ENCODE peak calls at places on chromosomes 1 and 21, in eight cellular contexts. One of them, this sample, is unnamed.

GRCh38 chr1:216686860-216687545 is 36.2 kb downstream of the ESRRG start:
- DNase-seq in sigmoid colon: no peak
- DNase-seq in AG10803: peak; percentile 7
- DNase-seq in cardiac muscle cell: peak; percentile 33
- DNase-seq in thoracic aorta: no peak
- DNase-seq in left ventricle myocardium inferior: no peak
- DNase-seq in esophagus muscularis mucosa: no peak
- DNase-seq in AG04449: no peak
- DNase-seq in this sample: no peak

GRCh38 chr1:214386747-214387146 is 105.8 kb downstream of the SMYD2 start:
- DNase-seq in sigmoid colon: no peak
- DNase-seq in AG10803: no peak
- DNase-seq in cardiac muscle cell: peak; percentile 58
- DNase-seq in thoracic aorta: no peak
- DNase-seq in left ventricle myocardium inferior: no peak
- DNase-seq in esophagus muscularis mucosa: no peak
- DNase-seq in AG04449: no peak
- DNase-seq in this sample: no peak

GRCh38 chr1:156295391-156295947 is at the start of gene GLMP:
- DNase-seq in sigmoid colon: peak; percentile 87
- DNase-seq in AG10803: peak; percentile 50
- DNase-seq in cardiac muscle cell: peak; percentile 73
- DNase-seq in thoracic aorta: no peak
- DNase-seq in left ventricle myocardium inferior: peak; percentile 65
- DNase-seq in esophagus muscularis mucosa: no peak
- DNase-seq in AG04449: no peak
- DNase-seq in this sample: no peak

GRCh38 chr1:7375329-7375728 is 395.8 kb upstream of the VAMP3 start:
- DNase-seq in sigmoid colon: peak; percentile 28
- DNase-seq in AG10803: no peak
- DNase-seq in cardiac muscle cell: no peak
- DNase-seq in thoracic aorta: no peak
- DNase-seq in left ventricle myocardium inferior: no peak
- DNase-seq in esophagus muscularis mucosa: no peak
- DNase-seq in AG04449: no peak
- DNase-seq in this sample: no peak

GRCh38 chr1:34315974-34316373 is 139.3 kb downstream of the C1orf94 start:
- DNase-seq in sigmoid colon: no peak
- DNase-seq in AG10803: no peak
- DNase-seq in cardiac muscle cell: no peak
- DNase-seq in thoracic aorta: no peak
- DNase-seq in left ventricle myocardium inferior: no peak
- DNase-seq in esophagus muscularis mucosa: peak; percentile 47
- DNase-seq in AG04449: no peak
- DNase-seq in this sample: no peak

GRCh38 chr1:152185544-152186391 is 26.7 kb upstream of the RPTN start:
- DNase-seq in sigmoid colon: no peak
- DNase-seq in AG10803: peak; percentile 78
- DNase-seq in cardiac muscle cell: peak; percentile 78
- DNase-seq in thoracic aorta: no peak
- DNase-seq in left ventricle myocardium inferior: no peak
- DNase-seq in esophagus muscularis mucosa: no peak
- DNase-seq in AG04449: no peak
- DNase-seq in this sample: no peak

GRCh38 chr21:28742527-28742926 is 250.2 kb downstream of the LTN1 start:
- DNase-seq in sigmoid colon: no peak
- DNase-seq in AG10803: peak; percentile 77
- DNase-seq in cardiac muscle cell: peak; percentile 72
- DNase-seq in thoracic aorta: no peak
- DNase-seq in left ventricle myocardium inferior: no peak
- DNase-seq in esophagus muscularis mucosa: no peak
- DNase-seq in AG04449: no peak
- DNase-seq in this sample: peak; percentile 55

GRCh38 chr1:90472775-90473174 is 244.3 kb downstream of the BARHL2 start:
- DNase-seq in sigmoid colon: no peak
- DNase-seq in AG10803: no peak
- DNase-seq in cardiac muscle cell: no peak
- DNase-seq in thoracic aorta: no peak
- DNase-seq in left ventricle myocardium inferior: no peak
- DNase-seq in esophagus muscularis mucosa: no peak
- DNase-seq in AG04449: no peak
- DNase-seq in this sample: no peak

GRCh38 chr1:91828583-91829281 is 57.2 kb downstream of the TGFBR3 start:
- DNase-seq in sigmoid colon: no peak
- DNase-seq in AG10803: no peak
- DNase-seq in cardiac muscle cell: no peak
- DNase-seq in thoracic aorta: no peak
- DNase-seq in left ventricle myocardium inferior: no peak
- DNase-seq in esophagus muscularis mucosa: no peak
- DNase-seq in AG04449: no peak
- DNase-seq in this sample: no peak

GRCh38 chr1:84377480-84378095 is 20.7 kb upstream of the DNASE2B start:
- DNase-seq in sigmoid colon: no peak
- DNase-seq in AG10803: peak; percentile 64
- DNase-seq in cardiac muscle cell: peak; percentile 82
- DNase-seq in thoracic aorta: no peak
- DNase-seq in left ventricle myocardium inferior: no peak
- DNase-seq in esophagus muscularis mucosa: no peak
- DNase-seq in AG04449: no peak
- DNase-seq in this sample: no peak

GRCh38 chr1:205072286-205072685 is 12.0 kb downstream of the TMEM81 start:
- DNase-seq in sigmoid colon: no peak
- DNase-seq in AG10803: no peak
- DNase-seq in cardiac muscle cell: no peak
- DNase-seq in thoracic aorta: no peak
- DNase-seq in left ventricle myocardium inferior: no peak
- DNase-seq in esophagus muscularis mucosa: no peak
- DNase-seq in AG04449: no peak
- DNase-seq in this sample: no peak

GRCh38 chr1:244397086-244397485 is 54.6 kb downstream of the ADSS2 start:
- DNase-seq in sigmoid colon: no peak
- DNase-seq in AG10803: no peak
- DNase-seq in cardiac muscle cell: no peak
- DNase-seq in thoracic aorta: no peak
- DNase-seq in left ventricle myocardium inferior: no peak
- DNase-seq in esophagus muscularis mucosa: no peak
- DNase-seq in AG04449: no peak
- DNase-seq in this sample: no peak

GRCh38 chr1:39262802-39263201 is 58.3 kb downstream of the MACF1 start:
- DNase-seq in sigmoid colon: no peak
- DNase-seq in AG10803: peak; percentile 6
- DNase-seq in cardiac muscle cell: peak; percentile 12
- DNase-seq in thoracic aorta: no peak
- DNase-seq in left ventricle myocardium inferior: no peak
- DNase-seq in esophagus muscularis mucosa: no peak
- DNase-seq in AG04449: no peak
- DNase-seq in this sample: no peak

DNA sequence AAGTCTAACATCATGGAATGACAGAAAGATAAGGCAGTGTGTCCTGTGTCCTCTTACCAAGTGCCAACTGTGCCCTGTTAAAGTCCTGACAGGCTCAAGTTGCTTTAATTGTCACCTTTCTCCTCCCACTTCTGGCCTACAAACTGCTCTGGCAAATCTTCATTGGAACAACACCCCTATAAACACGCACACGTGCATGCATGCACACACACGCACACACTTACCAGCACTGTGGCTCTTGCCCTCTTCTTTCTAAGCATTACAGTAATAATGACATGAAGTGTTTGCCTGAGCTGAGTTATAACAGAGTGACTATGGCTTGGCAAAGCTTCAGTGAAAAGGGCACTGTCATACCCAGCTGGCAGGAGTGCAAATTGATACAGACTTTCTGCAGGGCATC is 82.3 kb upstream of the SYT6 start:
- DNase-seq in sigmoid colon: no peak
- DNase-seq in AG10803: no peak
- DNase-seq in cardiac muscle cell: no peak
- DNase-seq in thoracic aorta: no peak
- DNase-seq in left ventricle myocardium inferior: no peak
- DNase-seq in esophagus muscularis mucosa: peak; percentile 81
- DNase-seq in AG04449: no peak
- DNase-seq in this sample: peak; percentile 90
- H3K4me3 ChIP-seq in sigmoid colon: no peak overlapping the region
- H3K4me3 ChIP-seq in AG10803: no peak overlapping the region
- H3K4me3 ChIP-seq in cardiac muscle cell: no peak overlapping the region
- H3K4me3 ChIP-seq in thoracic aorta: no peak overlapping the region
- H3K4me3 ChIP-seq in left ventricle myocardium inferior: no peak overlapping the region
- H3K4me3 ChIP-seq in esophagus muscularis mucosa: no peak overlapping the region
- H3K4me3 ChIP-seq in AG04449: no peak overlapping the region
- H3K4me3 ChIP-seq in this sample: no peak overlapping the region

DNA sequence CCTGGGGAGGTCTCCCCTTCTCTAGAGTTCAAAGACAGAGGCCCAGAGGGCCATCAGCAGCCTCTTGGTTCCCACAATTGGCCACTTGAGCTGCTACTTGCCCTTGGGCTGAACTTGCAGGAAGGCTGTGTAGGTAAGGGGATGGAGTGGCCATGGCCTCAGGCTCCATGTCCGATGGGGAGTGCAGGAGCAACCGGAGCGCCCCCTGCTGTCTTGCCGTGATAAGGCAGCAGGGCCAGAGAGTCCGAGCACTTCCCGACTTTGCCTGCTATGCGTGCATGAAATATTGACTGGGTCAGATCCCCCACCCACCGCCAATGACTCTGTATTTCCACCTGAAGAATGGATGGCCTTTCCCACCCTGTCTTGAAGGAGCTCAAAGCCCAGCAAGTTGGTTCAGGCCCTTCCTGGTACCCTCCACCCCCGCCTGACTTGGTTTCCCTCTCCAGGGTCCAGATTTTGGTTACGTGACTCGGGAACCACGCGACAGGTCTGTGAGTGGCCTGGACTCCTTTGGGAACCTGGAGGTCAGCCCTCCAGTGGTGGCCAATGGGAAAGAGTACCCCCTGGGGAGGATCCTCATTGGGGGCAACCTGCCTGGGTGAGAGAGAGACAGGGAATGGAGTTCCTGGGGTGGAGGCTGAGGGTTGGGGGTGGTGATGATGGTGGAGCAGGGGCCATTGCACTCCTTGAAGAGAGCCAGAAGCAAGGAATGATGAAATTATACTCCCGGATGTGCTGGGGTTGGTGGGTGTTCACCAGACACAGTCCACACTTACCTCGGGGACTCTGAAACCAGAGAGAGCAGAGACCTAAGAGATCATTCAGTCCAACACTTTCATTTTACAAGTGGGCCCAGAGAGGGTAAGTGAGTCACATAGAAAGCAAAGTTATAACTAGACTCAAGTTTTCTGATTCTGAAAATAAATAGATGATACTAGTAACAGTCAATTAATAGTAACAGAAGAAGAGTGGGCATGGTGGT is 25.6 kb downstream of the PADI3 start:
- DNase-seq in sigmoid colon: peak; percentile 50
- DNase-seq in AG10803: peak; percentile 26
- DNase-seq in cardiac muscle cell: peak; percentile 57
- DNase-seq in thoracic aorta: no peak
- DNase-seq in left ventricle myocardium inferior: no peak
- DNase-seq in esophagus muscularis mucosa: no peak
- DNase-seq in AG04449: no peak
- DNase-seq in this sample: no peak
- TF ChIP-seq CTCF in sigmoid colon: no peak
- TF ChIP-seq CTCF in AG10803: peak; percentile 62
- TF ChIP-seq CTCF in cardiac muscle cell: peak; percentile 79
- TF ChIP-seq CTCF in thoracic aorta: no peak
- TF ChIP-seq CTCF in left ventricle myocardium inferior: peak; percentile 51
- TF ChIP-seq CTCF in esophagus muscularis mucosa: no peak
- TF ChIP-seq CTCF in AG04449: peak; percentile 81
- TF ChIP-seq CTCF in this sample: peak; percentile 50

GRCh38 chr1:23620605-23621004 is 61.3 kb upstream of the ID3 start:
- DNase-seq in sigmoid colon: no peak
- DNase-seq in AG10803: no peak
- DNase-seq in cardiac muscle cell: no peak
- DNase-seq in thoracic aorta: no peak
- DNase-seq in left ventricle myocardium inferior: no peak
- DNase-seq in esophagus muscularis mucosa: no peak
- DNase-seq in AG04449: no peak
- DNase-seq in this sample: no peak

GRCh38 chr1:23622284-23622683 is 63.0 kb upstream of the ID3 start:
- DNase-seq in sigmoid colon: no peak
- DNase-seq in AG10803: no peak
- DNase-seq in cardiac muscle cell: no peak
- DNase-seq in thoracic aorta: no peak
- DNase-seq in left ventricle myocardium inferior: no peak
- DNase-seq in esophagus muscularis mucosa: no peak
- DNase-seq in AG04449: no peak
- DNase-seq in this sample: no peak

GRCh38 chr1:23617019-23617418 is 57.7 kb upstream of the ID3 start:
- DNase-seq in sigmoid colon: no peak
- DNase-seq in AG10803: no peak
- DNase-seq in cardiac muscle cell: no peak
- DNase-seq in thoracic aorta: no peak
- DNase-seq in left ventricle myocardium inferior: no peak
- DNase-seq in esophagus muscularis mucosa: no peak
- DNase-seq in AG04449: no peak
- DNase-seq in this sample: no peak

GRCh38 chr1:23618586-23619083 is 59.3 kb upstream of the ID3 start:
- DNase-seq in sigmoid colon: no peak
- DNase-seq in AG10803: no peak
- DNase-seq in cardiac muscle cell: no peak
- DNase-seq in thoracic aorta: no peak
- DNase-seq in left ventricle myocardium inferior: no peak
- DNase-seq in esophagus muscularis mucosa: no peak
- DNase-seq in AG04449: no peak
- DNase-seq in this sample: no peak

GRCh38 chr1:23619299-23620188 is 60.2 kb upstream of the ID3 start:
- DNase-seq in sigmoid colon: no peak
- DNase-seq in AG10803: no peak
- DNase-seq in cardiac muscle cell: peak; percentile 30
- DNase-seq in thoracic aorta: no peak
- DNase-seq in left ventricle myocardium inferior: no peak
- DNase-seq in esophagus muscularis mucosa: no peak
- DNase-seq in AG04449: no peak
- DNase-seq in this sample: no peak
- H3K4me3 ChIP-seq in sigmoid colon: no peak overlapping the region
- H3K4me3 ChIP-seq in AG10803: no peak overlapping the region
- H3K4me3 ChIP-seq in cardiac muscle cell: peak overlapping the region; percentile 36
- H3K4me3 ChIP-seq in thoracic aorta: peak overlapping the region; percentile 48
- H3K4me3 ChIP-seq in left ventricle myocardium inferior: peak overlapping the region; percentile 58
- H3K4me3 ChIP-seq in esophagus muscularis mucosa: peak overlapping the region; percentile 60
- H3K4me3 ChIP-seq in AG04449: peak overlapping the region; percentile 18
- H3K4me3 ChIP-seq in this sample: peak overlapping the region; percentile 13

GRCh38 chr1:85578321-85579295 is 2.0 kb upstream of the CCN1 start:
- DNase-seq in sigmoid colon: no peak
- DNase-seq in AG10803: peak; percentile 99
- DNase-seq in cardiac muscle cell: peak; percentile 98
- DNase-seq in thoracic aorta: no peak
- DNase-seq in left ventricle myocardium inferior: no peak
- DNase-seq in esophagus muscularis mucosa: peak; percentile 82
- DNase-seq in AG04449: peak; percentile 97
- DNase-seq in this sample: no peak
- TF ChIP-seq CTCF in sigmoid colon: no peak
- TF ChIP-seq CTCF in AG10803: no peak
- TF ChIP-seq CTCF in cardiac muscle cell: no peak
- TF ChIP-seq CTCF in thoracic aorta: no peak
- TF ChIP-seq CTCF in left ventricle myocardium inferior: no peak
- TF ChIP-seq CTCF in esophagus muscularis mucosa: no peak
- TF ChIP-seq CTCF in AG04449: no peak
- TF ChIP-seq CTCF in this sample: no peak

GRCh38 chr21:38759286-38759872 is 46.4 kb upstream of the ETS2 start:
- DNase-seq in sigmoid colon: no peak
- DNase-seq in AG10803: no peak
- DNase-seq in cardiac muscle cell: peak; percentile 12
- DNase-seq in thoracic aorta: no peak
- DNase-seq in left ventricle myocardium inferior: no peak
- DNase-seq in esophagus muscularis mucosa: no peak
- DNase-seq in AG04449: no peak
- DNase-seq in this sample: no peak
- H3K4me3 ChIP-seq in sigmoid colon: no peak overlapping the region
- H3K4me3 ChIP-seq in AG10803: no peak overlapping the region
- H3K4me3 ChIP-seq in cardiac muscle cell: no peak overlapping the region
- H3K4me3 ChIP-seq in thoracic aorta: no peak overlapping the region
- H3K4me3 ChIP-seq in left ventricle myocardium inferior: no peak overlapping the region
- H3K4me3 ChIP-seq in esophagus muscularis mucosa: no peak overlapping the region
- H3K4me3 ChIP-seq in AG04449: no peak overlapping the region
- H3K4me3 ChIP-seq in this sample: no peak overlapping the region

GRCh38 chr21:34367320-34367935 is 3.6 kb downstream of the KCNE2 start:
- DNase-seq in sigmoid colon: peak; percentile 69
- DNase-seq in AG10803: peak; percentile 79
- DNase-seq in cardiac muscle cell: peak; percentile 79
- DNase-seq in thoracic aorta: no peak
- DNase-seq in left ventricle myocardium inferior: no peak
- DNase-seq in esophagus muscularis mucosa: no peak
- DNase-seq in AG04449: peak; percentile 60
- DNase-seq in this sample: peak; percentile 58
- TF ChIP-seq CTCF in sigmoid colon: peak; percentile 31
- TF ChIP-seq CTCF in AG10803: peak; percentile 92
- TF ChIP-seq CTCF in cardiac muscle cell: peak; percentile 85
- TF ChIP-seq CTCF in thoracic aorta: peak; percentile 46
- TF ChIP-seq CTCF in left ventricle myocardium inferior: peak; percentile 73
- TF ChIP-seq CTCF in esophagus muscularis mucosa: peak; percentile 66
- TF ChIP-seq CTCF in AG04449: peak; percentile 66
- TF ChIP-seq CTCF in this sample: peak; percentile 75